ENCODE peak calls at places on chromosomes 12 and 14, in seven cellular contexts. K is fibroblast of lung; A is RWPE1; B is H9; H is effector memory CD4-positive, alpha-beta T cell; J is HL-60; P is tibial artery. X is an unnamed sample.

GRCh38 chr14:31206536-31207286 is 882 bp downstream of the HECTD1 start:
- DNase-seq in K (peak; percentile 30), A (peak; percentile 12), B (peak; percentile 38), H (peak; percentile 32), J (peak; percentile 43), P (peak; percentile 71), X (no peak)

GRCh38 chr14:52767058-52767833 is 24.2 kb downstream of the GNPNAT1 start:
- DNase-seq in K (no peak), A (no peak), B (no peak), H (no peak), J (no peak), P (no peak), X (no peak)

GRCh38 chr14:50397461-50398196 is 948 bp upstream of the CDKL1 start:
- DNase-seq in K (no peak), A (peak; percentile 25), B (no peak), H (no peak), J (peak; percentile 45), P (no peak), X (no peak)

GRCh38 chr12:126742326-126742725 is 1524.6 kb upstream of the TMEM132C start:
- DNase-seq in K (no peak), A (no peak), B (no peak), H (no peak), J (no peak), P (no peak), X (no peak)

GRCh38 chr12:14934511-14934910 is 3.8 kb downstream of the ERP27 start:
- DNase-seq in K (no peak), A (no peak), B (no peak), H (no peak), J (no peak), P (no peak), X (no peak)

GRCh38 chr12:47964102-47964723 is 817 bp downstream of the TMEM106C start:
- DNase-seq in K (no peak), A (no peak), B (peak; percentile 62), H (peak; percentile 5), J (no peak), P (no peak), X (no peak)

GRCh38 chr12:3453947-3454675 is 36.9 kb upstream of the PRMT8 start:
- DNase-seq in K (peak; percentile 36), A (peak; percentile 95), B (peak; percentile 60), H (no peak), J (no peak), P (peak; percentile 47), X (peak; percentile 97)

GRCh38 chr14:58639842-58640484 is 2.2 kb downstream of the DACT1 start:
- DNase-seq in K (peak; percentile 91), A (peak; percentile 55), B (no peak), H (no peak), J (peak; percentile 44), P (no peak), X (no peak)

GRCh38 chr12:130672122-130672825 is 43.8 kb downstream of the RIMBP2 start:
- DNase-seq in K (no peak), A (no peak), B (no peak), H (no peak), J (no peak), P (no peak), X (no peak)

GRCh38 chr12:111842556-111843396 is 748 bp downstream of the MAPKAPK5 start:
- DNase-seq in K (no peak), A (peak; percentile 36), B (no peak), H (no peak), J (peak; percentile 15), P (no peak), X (no peak)

GRCh38 chr14:32986791-32987545 is 48.3 kb downstream of the NPAS3 start:
- DNase-seq in K (peak; percentile 17), A (no peak), B (no peak), H (no peak), J (no peak), P (no peak), X (no peak)

GRCh38 chr14:69170848-69171247 is 17.9 kb upstream of the DCAF5 start:
- DNase-seq in K (peak; percentile 12), A (no peak), B (no peak), H (no peak), J (no peak), P (no peak), X (no peak)

DNA sequence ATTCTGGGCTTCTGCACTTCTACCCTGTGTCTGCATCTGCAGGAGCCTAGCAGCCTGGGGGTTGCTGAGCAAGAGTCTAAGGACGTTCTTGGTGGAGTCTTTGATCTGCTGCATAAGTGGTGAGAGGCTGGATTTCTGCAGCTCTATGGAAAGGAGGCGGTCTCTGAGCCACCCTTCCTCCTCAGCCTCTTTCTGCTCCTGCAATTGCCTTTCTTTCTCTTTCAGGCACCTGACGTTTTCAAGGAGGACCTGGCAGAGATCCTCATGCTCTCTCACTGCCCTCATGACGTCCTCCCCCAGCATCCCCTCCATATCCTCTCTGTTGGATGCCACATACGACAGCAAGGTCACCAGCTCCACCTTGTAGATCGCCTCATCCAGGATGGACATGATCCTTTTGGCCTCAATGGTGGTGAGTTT is 13.6 kb upstream of the TPCN1 start:
- DNase-seq in K (no peak), A (no peak), B (no peak), H (no peak), J (peak; percentile 63), P (no peak), X (no peak)
- H3K27ac ChIP-seq in K (no peak overlapping the region), A (no peak overlapping the region), B (no peak overlapping the region), H (peak overlapping the region; percentile 58), J (peak overlapping the region; percentile 80), P (no peak overlapping the region), X (no peak overlapping the region)

GRCh38 chr14:100122481-100123215 is 36.8 kb downstream of the DEGS2 start:
- DNase-seq in K (peak; percentile 50), A (no peak), B (no peak), H (no peak), J (peak; percentile 86), P (no peak), X (no peak)

GRCh38 chr14:100121643-100122480 is 37.6 kb downstream of the DEGS2 start:
- DNase-seq in K (no peak), A (no peak), B (no peak), H (no peak), J (no peak), P (no peak), X (no peak)

GRCh38 chr14:100123618-100124017 is 35.8 kb downstream of the DEGS2 start:
- DNase-seq in K (no peak), A (no peak), B (no peak), H (no peak), J (no peak), P (no peak), X (no peak)

GRCh38 chr14:100126401-100126800 is 33.0 kb downstream of the DEGS2 start:
- DNase-seq in K (no peak), A (no peak), B (no peak), H (no peak), J (no peak), P (no peak), X (no peak)

DNA sequence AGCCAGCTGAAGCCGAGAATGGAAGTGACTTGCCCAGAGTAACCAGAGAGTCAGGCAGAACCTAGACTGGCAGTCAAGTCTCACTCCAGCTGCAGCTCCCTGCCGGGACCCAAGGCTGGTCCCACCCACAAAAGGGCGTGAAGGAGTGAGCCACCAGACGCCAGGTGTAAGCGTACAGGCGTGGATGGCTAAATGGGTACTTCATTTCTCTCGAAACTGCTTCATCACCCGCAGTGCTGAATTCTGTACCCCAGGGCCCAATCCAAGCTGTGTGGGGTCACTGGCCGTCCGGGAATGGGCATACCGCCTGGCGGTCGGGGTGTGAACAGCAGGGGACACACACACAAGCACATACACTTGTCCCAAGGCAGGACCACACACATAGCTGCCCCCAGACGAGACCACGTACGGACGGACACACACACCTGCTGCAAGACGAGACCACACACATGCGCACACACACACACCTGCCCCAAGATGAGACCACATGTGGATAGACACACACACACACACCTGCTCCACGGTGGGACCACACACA is 34.8 kb downstream of the DEGS2 start:
- DNase-seq in K (no peak), A (no peak), B (no peak), H (no peak), J (no peak), P (no peak), X (no peak)
- H3K27ac ChIP-seq in K (no peak overlapping the region), A (no peak overlapping the region), B (no peak overlapping the region), H (no peak overlapping the region), J (no peak overlapping the region), P (no peak overlapping the region), X (no peak overlapping the region)

DNA sequence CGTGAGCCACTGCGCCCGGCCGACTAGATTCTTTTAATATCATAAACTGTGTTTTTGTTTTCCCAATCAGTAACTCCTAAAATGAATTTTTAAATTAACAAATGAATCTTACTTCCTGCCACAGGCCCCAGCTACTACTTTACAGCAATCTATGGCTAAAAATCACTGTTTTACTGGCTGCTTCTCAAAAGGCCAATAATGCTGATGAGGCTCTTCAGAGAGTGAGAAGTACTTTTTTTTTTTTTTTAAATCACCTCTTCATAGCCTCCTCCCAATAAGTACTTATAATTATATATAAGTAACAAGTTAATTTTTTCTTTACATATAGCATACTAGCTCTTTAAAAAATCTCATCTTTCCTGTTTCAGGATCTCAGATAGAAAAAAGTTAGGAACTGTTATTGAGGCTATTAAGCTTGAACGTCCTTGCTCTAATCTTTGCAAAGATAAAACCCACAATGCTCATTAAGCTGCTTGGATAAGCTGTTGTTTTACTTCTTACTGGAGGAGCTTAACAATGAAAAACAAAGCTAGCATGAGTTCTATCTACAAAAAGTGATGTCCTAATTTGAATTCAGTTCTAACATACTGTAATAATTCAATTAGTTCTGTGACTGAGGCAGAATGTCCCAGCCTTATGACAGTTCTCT is 12.8 kb upstream of the WDR20 start:
- DNase-seq in K (no peak), A (no peak), B (no peak), H (no peak), J (no peak), P (no peak), X (no peak)
- H3K27ac ChIP-seq in K (no peak overlapping the region), A (no peak overlapping the region), B (no peak overlapping the region), H (no peak overlapping the region), J (no peak overlapping the region), P (no peak overlapping the region), X (no peak overlapping the region)

DNA sequence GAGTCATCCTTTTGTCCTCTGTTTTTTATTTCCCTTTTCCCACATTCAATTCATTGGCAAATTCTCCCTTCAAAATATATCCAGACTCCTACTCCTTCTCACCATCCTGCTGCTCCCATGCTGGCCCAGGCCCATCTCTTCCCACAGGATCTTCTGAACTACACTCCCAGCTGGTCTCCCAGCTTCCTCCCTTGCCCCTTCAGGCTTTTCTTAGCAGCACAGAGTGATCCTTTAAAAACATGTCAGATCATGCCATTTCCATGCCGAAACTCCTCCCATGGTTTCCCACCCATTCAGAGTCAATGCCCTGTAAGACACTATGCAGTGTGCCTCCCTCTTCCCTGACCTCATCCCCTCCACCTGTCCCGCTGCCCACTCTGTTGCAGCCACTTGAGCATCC is 2.4 kb upstream of the KRT84 start:
- DNase-seq in K (no peak), A (no peak), B (no peak), H (no peak), J (no peak), P (no peak), X (no peak)
- H3K27ac ChIP-seq in K (no peak overlapping the region), A (no peak overlapping the region), B (no peak overlapping the region), H (no peak overlapping the region), J (no peak overlapping the region), P (no peak overlapping the region), X (no peak overlapping the region)

GRCh38 chr14:93086441-93087055 is 29.2 kb downstream of the ITPK1 start:
- DNase-seq in K (no peak), A (no peak), B (no peak), H (no peak), J (peak; percentile 43), P (no peak), X (no peak)
- H3K27ac ChIP-seq in K (no peak overlapping the region), A (peak overlapping the region; percentile 84), B (no peak overlapping the region), H (no peak overlapping the region), J (peak overlapping the region; percentile 65), P (no peak overlapping the region), X (peak overlapping the region; percentile 82)